ENCODE peak calls at places on chromosome 20, in five cellular contexts. One of them, this sample, is unnamed.

GRCh38 chr20:49914310-49915117 is 815 bp downstream of the SPATA2 start:
- DNase-seq in heart left ventricle: no peak
- DNase-seq in fibroblast of lung: no peak
- DNase-seq in GM20000: no peak
- DNase-seq in GM12865: peak
- DNase-seq in this sample: no peak

GRCh38 chr20:53937929-53938367 is 132.4 kb downstream of the BCAS1 start:
- DNase-seq in heart left ventricle: no peak
- DNase-seq in fibroblast of lung: no peak
- DNase-seq in GM20000: no peak
- DNase-seq in GM12865: no peak
- DNase-seq in this sample: no peak

GRCh38 chr20:37458761-37459160 is 62.3 kb upstream of the NNAT start:
- DNase-seq in heart left ventricle: no peak
- DNase-seq in fibroblast of lung: no peak
- DNase-seq in GM20000: no peak
- DNase-seq in GM12865: no peak
- DNase-seq in this sample: no peak

GRCh38 chr20:60819511-60819910 is 432.6 kb upstream of the CDH4 start:
- DNase-seq in heart left ventricle: no peak
- DNase-seq in fibroblast of lung: no peak
- DNase-seq in GM20000: no peak
- DNase-seq in GM12865: no peak
- DNase-seq in this sample: peak

GRCh38 chr20:48916699-48917098 is 4.8 kb upstream of the ARFGEF2 start:
- DNase-seq in heart left ventricle: no peak
- DNase-seq in fibroblast of lung: no peak
- DNase-seq in GM20000: no peak
- DNase-seq in GM12865: no peak
- DNase-seq in this sample: no peak

GRCh38 chr20:32339116-32339515 is 19.0 kb upstream of the ASXL1 start:
- DNase-seq in heart left ventricle: no peak
- DNase-seq in fibroblast of lung: no peak
- DNase-seq in GM20000: no peak
- DNase-seq in GM12865: no peak
- DNase-seq in this sample: no peak

GRCh38 chr20:49399329-49399728 is 83.1 kb downstream of the KCNB1 start:
- DNase-seq in heart left ventricle: no peak
- DNase-seq in fibroblast of lung: peak
- DNase-seq in GM20000: no peak
- DNase-seq in GM12865: no peak
- DNase-seq in this sample: no peak

GRCh38 chr20:3931664-3932063 is 42.5 kb downstream of the PANK2 start:
- DNase-seq in heart left ventricle: no peak
- DNase-seq in fibroblast of lung: no peak
- DNase-seq in GM20000: no peak
- DNase-seq in GM12865: no peak
- DNase-seq in this sample: no peak

GRCh38 chr20:10347066-10347465 is 87.0 kb downstream of the MKKS start:
- DNase-seq in heart left ventricle: no peak
- DNase-seq in fibroblast of lung: peak
- DNase-seq in GM20000: no peak
- DNase-seq in GM12865: no peak
- DNase-seq in this sample: no peak

GRCh38 chr20:43186312-43186711 is 3.4 kb downstream of the PTPRT start:
- DNase-seq in heart left ventricle: no peak
- DNase-seq in fibroblast of lung: no peak
- DNase-seq in GM20000: no peak
- DNase-seq in GM12865: no peak
- DNase-seq in this sample: no peak

GRCh38 chr20:57326667-57327455 is 2.7 kb upstream of the SPO11 start:
- DNase-seq in heart left ventricle: no peak
- DNase-seq in fibroblast of lung: no peak
- DNase-seq in GM20000: no peak
- DNase-seq in GM12865: no peak
- DNase-seq in this sample: no peak

GRCh38 chr20:62409935-62410741 is 3.1 kb upstream of the CABLES2 start:
- DNase-seq in heart left ventricle: peak
- DNase-seq in fibroblast of lung: peak
- DNase-seq in GM20000: peak
- DNase-seq in GM12865: no peak
- DNase-seq in this sample: no peak
- TF ChIP-seq CTCF in heart left ventricle: peak
- TF ChIP-seq CTCF in fibroblast of lung: peak
- TF ChIP-seq CTCF in GM20000: peak
- TF ChIP-seq CTCF in GM12865: peak
- TF ChIP-seq CTCF in this sample: peak

DNA sequence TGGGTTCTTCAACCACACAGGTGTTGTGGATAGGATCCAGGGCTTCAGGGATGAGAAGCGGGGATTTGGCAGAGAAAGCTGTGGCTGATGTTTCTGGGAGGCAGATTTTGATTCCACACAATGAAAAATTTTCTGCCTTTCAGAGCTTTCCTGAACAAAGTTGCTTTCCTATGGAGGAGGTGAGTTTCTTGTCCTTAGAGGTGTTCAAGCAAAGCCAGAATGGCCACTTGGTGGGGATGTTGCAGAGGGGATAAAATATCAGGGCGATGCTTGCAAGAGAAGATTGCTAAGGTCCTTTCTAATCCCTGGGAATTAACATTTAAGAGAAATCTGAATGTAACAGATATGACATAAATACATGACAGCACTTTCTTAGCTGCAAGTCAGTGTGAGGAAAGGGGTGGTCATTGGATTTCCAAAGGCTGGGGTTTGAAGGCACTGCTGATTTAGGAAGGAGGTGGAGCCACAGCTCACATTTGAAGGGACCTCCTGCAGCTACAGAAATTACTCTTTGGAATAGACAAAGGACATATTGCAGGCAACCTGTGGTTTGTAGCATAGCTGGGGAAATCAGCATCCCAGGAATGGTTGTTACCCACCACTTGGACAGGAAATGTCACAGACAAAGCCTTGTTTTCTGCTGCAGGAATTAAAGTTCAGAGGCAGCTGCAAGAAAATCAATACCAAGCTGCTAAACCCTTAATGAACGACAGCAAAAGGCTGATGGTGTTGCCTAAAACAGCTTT is 271.1 kb upstream of the CHD6 start:
- DNase-seq in heart left ventricle: no peak
- DNase-seq in fibroblast of lung: no peak
- DNase-seq in GM20000: no peak
- DNase-seq in GM12865: peak
- DNase-seq in this sample: no peak
- TF ChIP-seq CTCF in heart left ventricle: peak
- TF ChIP-seq CTCF in fibroblast of lung: no peak
- TF ChIP-seq CTCF in GM20000: no peak
- TF ChIP-seq CTCF in GM12865: no peak
- TF ChIP-seq CTCF in this sample: no peak

DNA sequence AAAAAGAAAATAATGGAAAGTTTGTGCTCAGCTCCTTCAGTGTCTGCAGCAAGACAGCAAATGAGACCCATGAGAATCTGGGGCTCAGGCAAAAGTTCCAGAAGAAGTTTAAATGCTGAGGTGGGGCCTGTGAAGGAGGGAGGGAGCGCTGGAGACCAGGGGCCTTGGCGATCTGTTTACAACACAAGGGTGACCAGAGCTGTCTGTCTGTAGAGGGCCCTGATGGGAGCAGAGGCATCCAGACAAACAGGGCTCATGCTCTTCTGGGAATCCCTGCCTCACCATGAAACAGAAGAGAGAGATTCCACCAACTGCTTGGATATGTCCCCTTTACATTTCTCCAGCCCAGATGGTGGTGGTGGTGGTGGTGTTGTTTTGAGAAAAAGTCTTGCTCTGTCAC is 79.3 kb upstream of the SHLD1 start:
- DNase-seq in heart left ventricle: no peak
- DNase-seq in fibroblast of lung: no peak
- DNase-seq in GM20000: no peak
- DNase-seq in GM12865: no peak
- DNase-seq in this sample: no peak
- TF ChIP-seq CTCF in heart left ventricle: no peak
- TF ChIP-seq CTCF in fibroblast of lung: no peak
- TF ChIP-seq CTCF in GM20000: no peak
- TF ChIP-seq CTCF in GM12865: no peak
- TF ChIP-seq CTCF in this sample: no peak

DNA sequence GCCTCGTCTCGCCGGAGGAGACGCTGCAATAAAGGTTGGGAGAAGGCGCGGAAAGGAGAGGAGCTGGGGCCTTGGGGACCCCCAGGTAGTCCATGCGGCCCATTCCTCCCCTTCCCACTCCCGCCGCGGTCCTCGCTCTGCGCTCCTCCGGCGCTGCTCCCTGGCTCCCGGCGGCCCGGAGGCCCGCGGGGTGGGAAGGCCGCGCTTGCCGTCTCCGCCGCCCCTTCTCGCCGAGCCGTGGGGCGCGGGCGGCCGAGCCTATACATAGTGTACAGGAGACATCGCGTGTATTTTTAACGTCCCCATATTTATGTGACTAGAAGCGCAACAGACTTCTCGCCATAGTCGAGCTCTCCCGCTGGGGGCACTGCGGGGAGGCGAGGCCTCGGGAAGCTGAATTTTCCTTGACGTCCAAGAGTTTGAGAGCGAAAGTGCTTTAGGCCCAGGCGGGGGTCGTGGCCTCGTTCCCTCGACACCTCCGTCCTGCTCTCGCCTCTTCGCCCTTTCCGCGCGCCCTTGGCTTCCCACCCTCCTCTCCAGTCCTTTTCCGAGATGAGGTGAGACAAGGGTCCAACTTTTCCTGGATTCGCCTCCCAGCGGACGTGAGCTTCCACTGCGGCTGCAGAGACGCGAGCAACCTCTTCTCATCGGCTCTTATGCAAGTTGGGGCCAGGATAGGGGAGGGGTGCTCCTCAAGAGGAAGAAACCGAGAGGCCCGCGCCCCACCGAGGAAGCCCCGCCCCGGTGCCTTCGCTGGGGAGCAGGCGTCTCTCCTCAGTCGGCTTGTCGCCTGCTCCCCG is 29.0 kb downstream of the SLC12A5 start:
- DNase-seq in heart left ventricle: peak
- DNase-seq in fibroblast of lung: peak
- DNase-seq in GM20000: peak
- DNase-seq in GM12865: no peak
- DNase-seq in this sample: peak
- TF ChIP-seq CTCF in heart left ventricle: peak
- TF ChIP-seq CTCF in fibroblast of lung: peak
- TF ChIP-seq CTCF in GM20000: peak
- TF ChIP-seq CTCF in GM12865: peak
- TF ChIP-seq CTCF in this sample: peak

GRCh38 chr20:59515906-59516209 is 88.5 kb upstream of the PHACTR3 start:
- DNase-seq in heart left ventricle: no peak
- DNase-seq in fibroblast of lung: no peak
- DNase-seq in GM20000: no peak
- DNase-seq in GM12865: no peak
- DNase-seq in this sample: no peak
- TF ChIP-seq CTCF in heart left ventricle: no peak
- TF ChIP-seq CTCF in fibroblast of lung: no peak
- TF ChIP-seq CTCF in GM20000: no peak
- TF ChIP-seq CTCF in GM12865: no peak
- TF ChIP-seq CTCF in this sample: no peak

GRCh38 chr20:6122873-6123649 is at the start of gene FERMT1:
- DNase-seq in heart left ventricle: peak
- DNase-seq in fibroblast of lung: peak
- DNase-seq in GM20000: peak
- DNase-seq in GM12865: peak
- DNase-seq in this sample: peak
- TF ChIP-seq CTCF in heart left ventricle: peak
- TF ChIP-seq CTCF in fibroblast of lung: no peak
- TF ChIP-seq CTCF in GM20000: no peak
- TF ChIP-seq CTCF in GM12865: no peak
- TF ChIP-seq CTCF in this sample: no peak

GRCh38 chr20:64064145-64064698 is 1.2 kb downstream of the TCEA2 start:
- DNase-seq in heart left ventricle: no peak
- DNase-seq in fibroblast of lung: peak
- DNase-seq in GM20000: no peak
- DNase-seq in GM12865: no peak
- DNase-seq in this sample: no peak
- TF ChIP-seq CTCF in heart left ventricle: no peak
- TF ChIP-seq CTCF in fibroblast of lung: no peak
- TF ChIP-seq CTCF in GM20000: no peak
- TF ChIP-seq CTCF in GM12865: no peak
- TF ChIP-seq CTCF in this sample: no peak

GRCh38 chr20:30286157-30286556 is 971.3 kb upstream of the DEFB115 start:
- DNase-seq in heart left ventricle: no peak
- DNase-seq in fibroblast of lung: peak
- DNase-seq in GM20000: no peak
- DNase-seq in GM12865: peak
- DNase-seq in this sample: no peak
- TF ChIP-seq CTCF in heart left ventricle: no peak
- TF ChIP-seq CTCF in fibroblast of lung: no peak
- TF ChIP-seq CTCF in GM20000: peak
- TF ChIP-seq CTCF in GM12865: peak
- TF ChIP-seq CTCF in this sample: no peak

DNA sequence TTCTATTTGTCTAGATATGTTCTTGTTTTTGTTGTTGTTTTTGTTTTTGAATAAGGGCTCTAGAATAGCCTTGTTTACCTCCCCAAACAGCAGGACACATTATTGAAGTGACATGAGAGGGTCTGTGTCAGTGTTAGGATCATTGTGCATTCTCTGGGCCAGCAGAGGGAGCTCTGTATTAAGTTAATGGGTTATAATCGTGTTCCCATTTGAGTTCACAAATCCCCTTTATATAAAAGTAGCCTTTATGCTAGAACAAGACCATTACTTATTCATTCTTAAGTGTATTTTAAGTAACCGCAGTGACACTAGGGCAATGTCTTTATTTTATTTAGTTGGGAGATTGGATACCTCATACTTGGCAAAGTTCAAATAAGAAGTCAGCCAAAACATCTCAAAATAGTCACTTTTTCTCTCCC is 44.8 kb downstream of the STK4 start:
- DNase-seq in heart left ventricle: peak
- DNase-seq in fibroblast of lung: peak
- DNase-seq in GM20000: peak
- DNase-seq in GM12865: peak
- DNase-seq in this sample: no peak
- TF ChIP-seq CTCF in heart left ventricle: peak
- TF ChIP-seq CTCF in fibroblast of lung: peak
- TF ChIP-seq CTCF in GM20000: peak
- TF ChIP-seq CTCF in GM12865: peak
- TF ChIP-seq CTCF in this sample: peak